ENCODE peak calls at places on chromosomes 4 and X, in eight cellular contexts. H is hypothalamus, P is NCI-H460, M is globus pallidus, R is ecto neural progenitor cell, C is EL, J is HS-27A, A is NCI-H1092 treated with DMSO at 0.1 percent for 48 hours. O is an unnamed sample.
A peak's percentile ranks its signal among the peaks of the same experiment; 100 is the strongest.

GRCh38 chr4:130542953-130543352 is 1447.0 kb downstream of the C4orf33 start:
- DNase-seq in H (no peak), J (no peak), M (no peak), R (no peak), C (no peak), P (no peak), A (no peak), O (no peak)

GRCh38 chrX:129632443-129632842 is 22.3 kb downstream of the APLN start:
- DNase-seq in C (no peak), R (no peak), A (no peak), M (no peak), J (no peak), H (no peak), P (no peak), O (no peak)

GRCh38 chr4:165828928-165829327 is 44.1 kb upstream of the TLL1 start:
- DNase-seq in A (no peak), R (no peak), C (no peak), J (no peak), M (no peak), P (no peak), H (no peak), O (no peak)

GRCh38 chr4:7439699-7440098 is 5.0 kb upstream of the PSAPL1 start:
- DNase-seq in R (no peak), A (no peak), M (no peak), P (no peak), C (no peak), J (no peak), H (no peak), O (no peak)

GRCh38 chr4:120506536-120506935 is 416.0 kb downstream of the PRDM5 start:
- DNase-seq in P (peak; percentile 38), R (no peak), C (no peak), J (no peak), H (no peak), M (no peak), A (no peak), O (no peak)

GRCh38 chr4:4182835-4183568 is 43.7 kb downstream of the OTOP1 start:
- DNase-seq in M (no peak), R (peak; percentile 73), H (no peak), A (no peak), P (no peak), C (no peak), J (no peak), O (peak; percentile 4)

GRCh38 chr4:664713-665231 is 9.3 kb downstream of the ATP5ME start:
- DNase-seq in R (no peak), A (no peak), P (no peak), C (no peak), J (no peak), H (no peak), M (no peak), O (no peak)

GRCh38 chrX:3699841-3700381 is 13.5 kb downstream of the PRKX start:
- DNase-seq in H (no peak), R (no peak), M (no peak), A (no peak), C (no peak), P (no peak), J (no peak), O (no peak)

GRCh38 chr4:156521631-156522030 is 450.0 kb downstream of the PDGFC start:
- DNase-seq in R (no peak), A (no peak), H (no peak), J (no peak), C (no peak), P (no peak), M (no peak), O (no peak)

GRCh38 chr4:22072726-22073125 is 124.2 kb upstream of the KCNIP4 start:
- DNase-seq in M (no peak), R (no peak), J (no peak), P (no peak), C (no peak), A (no peak), H (no peak), O (no peak)

O was measured in EH.